ENCODE peak calls at places on chromosomes 3 and 15, in seven cellular contexts. V is GM19239; G is CD8-positive, alpha-beta T cell; A is prostate gland; U is colonic mucosa; M is stimulated activated CD4-positive, alpha-beta T cell treated with anti-CD3 and anti-CD28 coated beads, Interleukin-12 subunit alpha, Interleukin-12 subunit beta, amount 100 ng/mL, for 4 hours; W is SJSA1. I is an unnamed sample.

GRCh38 chr15:42079401-42079908 is 14.9 kb downstream of the PLA2G4D start:
- DNase-seq in V (no peak), G (no peak), A (no peak), U (peak), M (no peak), W (no peak), I (no peak)

GRCh38 chr3:177245257-177245656 is 48.0 kb upstream of the TBL1XR1 start:
- DNase-seq in V (no peak), G (no peak), A (no peak), U (no peak), M (no peak), W (no peak), I (no peak)

GRCh38 chr3:146491303-146491702 is 21.9 kb upstream of the PLSCR2 start:
- DNase-seq in V (no peak), G (no peak), A (no peak), U (no peak), M (no peak), W (no peak), I (no peak)

GRCh38 chr15:90421527-90421926 is 33.5 kb downstream of the IQGAP1 start:
- DNase-seq in V (no peak), G (no peak), A (no peak), U (no peak), M (no peak), W (peak), I (peak)

GRCh38 chr3:182723596-182723995 is 69.7 kb upstream of the ATP11B start:
- DNase-seq in V (no peak), G (no peak), A (no peak), U (no peak), M (no peak), W (no peak), I (peak)

GRCh38 chr3:100936931-100937330 is 56.3 kb downstream of the ABI3BP start:
- DNase-seq in V (no peak), G (no peak), A (no peak), U (no peak), M (no peak), W (no peak), I (no peak)

GRCh38 chr3:120093119-120093922 is 926 bp downstream of the GSK3B start:
- DNase-seq in V (no peak), G (peak), A (peak), U (peak), M (no peak), W (no peak), I (peak)

GRCh38 chr3:171435757-171436156 is 24.4 kb downstream of the TNIK start:
- DNase-seq in V (no peak), G (no peak), A (no peak), U (no peak), M (no peak), W (no peak), I (no peak)

GRCh38 chr3:177992993-177993969 is 543.0 kb upstream of the KCNMB2 start:
- DNase-seq in V (no peak), G (no peak), A (no peak), U (no peak), M (no peak), W (no peak), I (no peak)

GRCh38 chr3:87958289-87958688 is 100.5 kb downstream of the CGGBP1 start:
- DNase-seq in V (no peak), G (no peak), A (no peak), U (no peak), M (no peak), W (no peak), I (no peak)

GRCh38 chr3:127440384-127440783 is 150.1 kb downstream of the TPRA1 start:
- DNase-seq in V (no peak), G (no peak), A (no peak), U (no peak), M (no peak), W (no peak), I (no peak)

GRCh38 chr3:174126990-174127758 is 729.6 kb downstream of the NLGN1 start:
- DNase-seq in V (no peak), G (no peak), A (no peak), U (no peak), M (no peak), W (no peak), I (no peak)

GRCh38 chr3:51947215-51947900 is 5.2 kb downstream of the PARP3 start:
- DNase-seq in V (no peak), G (no peak), A (no peak), U (no peak), M (no peak), W (no peak), I (no peak)

GRCh38 chr3:62159693-62160092 is 213.7 kb downstream of the FEZF2 start:
- DNase-seq in V (no peak), G (no peak), A (peak), U (peak), M (no peak), W (no peak), I (peak)

GRCh38 chr3:37590328-37591079 is 271.2 kb upstream of the CTDSPL start:
- DNase-seq in V (no peak), G (no peak), A (no peak), U (peak), M (no peak), W (peak), I (peak)

GRCh38 chr15:76439542-76439941 is 103.0 kb downstream of the ISL2 start:
- DNase-seq in V (no peak), G (no peak), A (no peak), U (no peak), M (no peak), W (no peak), I (peak)

GRCh38 chr3:180977498-180977897 is 12.0 kb downstream of the DNAJC19 start:
- DNase-seq in V (no peak), G (no peak), A (no peak), U (no peak), M (no peak), W (no peak), I (no peak)

GRCh38 chr3:133821767-133822638 is 16.4 kb downstream of the SRPRB start:
- DNase-seq in V (no peak), G (no peak), A (no peak), U (peak), M (no peak), W (peak), I (peak)

GRCh38 chr15:31265090-31265870 is 61.4 kb upstream of the KLF13 start:
- DNase-seq in V (no peak), G (no peak), A (no peak), U (peak), M (no peak), W (no peak), I (no peak)

GRCh38 chr3:107643038-107643883 is 120.5 kb downstream of the BBX start:
- DNase-seq in V (no peak), G (no peak), A (no peak), U (no peak), M (no peak), W (no peak), I (no peak)

GRCh38 chr3:58009026-58009748 is 965 bp downstream of the FLNB start:
- DNase-seq in V (no peak), G (peak), A (no peak), U (peak), M (peak), W (peak), I (peak)

GRCh38 chr3:141610993-141611392 is 124.2 kb downstream of the RASA2 start:
- DNase-seq in V (no peak), G (no peak), A (no peak), U (no peak), M (no peak), W (no peak), I (no peak)

GRCh38 chr3:45343947-45344346 is 44.4 kb upstream of the LARS2 start:
- DNase-seq in V (peak), G (no peak), A (no peak), U (no peak), M (no peak), W (no peak), I (no peak)

GRCh38 chr3:195140816-195141793 is 129.9 kb downstream of the XXYLT1 start:
- DNase-seq in V (no peak), G (no peak), A (no peak), U (no peak), M (no peak), W (no peak), I (peak)

GRCh38 chr3:122921791-122922651 is 105.5 kb downstream of the SEMA5B start:
- DNase-seq in V (peak), G (no peak), A (no peak), U (no peak), M (peak), W (no peak), I (peak)

GRCh38 chr3:69086133-69086722 is 1.5 kb downstream of the ARL6IP5 start:
- DNase-seq in V (no peak), G (peak), A (peak), U (peak), M (peak), W (peak), I (peak)

I was measured in thyroid gland.